ENCODE peak calls at places on chromosomes 12 and 14, in five cellular contexts. N is pancreas, Z is HCT116, M is vagina, I is cardiac muscle cell. U is an unnamed sample. For H3K4me1 and H3K27me3, the result is how much of the 10 kb centered on the place peaks cover.

GRCh38 chr12:114405449-114406271 is at the start of gene TBX5:
- DNase-seq in Z (no peak), M (no peak), I (peak), N (no peak), U (no peak)

GRCh38 chr12:8698132-8698829 is 490 bp downstream of the RIMKLB start:
- DNase-seq in N (peak), M (no peak), Z (no peak), I (peak), U (peak)

GRCh38 chr14:105007593-105008264 is 13.2 kb downstream of the CDCA4 start:
- DNase-seq in Z (no peak), N (no peak), M (no peak), I (no peak), U (no peak)

GRCh38 chr12:121023799-121024198 is 7.5 kb upstream of the C12orf43 start:
- DNase-seq in M (no peak), N (no peak), Z (no peak), I (no peak), U (no peak)

GRCh38 chr12:84069699-84070098 is 842.9 kb downstream of the SLC6A15 start:
- DNase-seq in M (no peak), N (no peak), Z (no peak), I (no peak), U (no peak)

GRCh38 chr12:60842166-60842565 is 1246.3 kb downstream of the SLC16A7 start:
- DNase-seq in N (no peak), I (no peak), Z (no peak), M (no peak), U (no peak)

GRCh38 chr12:32737715-32738114 is 18.0 kb downstream of the YARS2 start:
- DNase-seq in Z (no peak), I (peak), N (no peak), M (no peak), U (no peak)

GRCh38 chr12:109951136-109951535 is 45.0 kb downstream of the GIT2 start:
- DNase-seq in N (no peak), M (no peak), I (no peak), Z (peak), U (no peak)

GRCh38 chr12:68884251-68884650 is 48.7 kb downstream of the CPM start:
- DNase-seq in I (no peak), M (no peak), N (no peak), Z (no peak), U (no peak)

GRCh38 chr14:104192883-104193245 is 54.5 kb downstream of the KIF26A start:
- DNase-seq in I (no peak), M (no peak), N (no peak), Z (no peak), U (no peak)

GRCh38 chr14:88364710-88365413 is 20.6 kb upstream of the SPATA7 start:
- DNase-seq in M (no peak), Z (no peak), I (no peak), N (no peak), U (no peak)

GRCh38 chr12:51865757-51866270 is 17.3 kb upstream of the FIGNL2 start:
- DNase-seq in N (no peak), I (peak), Z (no peak), M (no peak), U (no peak)

GRCh38 chr12:25797335-25797863 is 161.1 kb upstream of the RASSF8 start:
- DNase-seq in N (no peak), Z (no peak), M (no peak), I (no peak), U (no peak)

GRCh38 chr12:102824218-102824835 is 92.7 kb downstream of the PAH start:
- DNase-seq in Z (no peak), M (no peak), N (no peak), I (peak), U (peak)

GRCh38 chr12:10151621-10152020 is 20.3 kb downstream of the OLR1 start:
- DNase-seq in M (no peak), I (no peak), N (no peak), Z (no peak), U (no peak)

GRCh38 chr14:64755661-64756265 is 51.5 kb downstream of the PLEKHG3 start:
- DNase-seq in M (no peak), N (no peak), I (no peak), Z (no peak), U (no peak)

GRCh38 chr12:105588126-105588525 is 257.6 kb downstream of the C12orf75 start:
- DNase-seq in Z (no peak), I (no peak), N (no peak), M (no peak), U (no peak)

GRCh38 chr12:131309700-131310099 is 356.0 kb downstream of the ADGRD1 start:
- DNase-seq in I (no peak), N (no peak), Z (no peak), M (peak), U (no peak)

GRCh38 chr14:101721951-101722661 is 39.4 kb upstream of the PPP2R5C start:
- DNase-seq in N (no peak), Z (no peak), M (peak), I (no peak), U (no peak)

GRCh38 chr12:75162845-75163244 is 46.8 kb downstream of the KCNC2 start:
- DNase-seq in Z (no peak), M (no peak), N (no peak), I (no peak), U (no peak)

GRCh38 chr14:101755591-101756324 is 5.8 kb upstream of the PPP2R5C start:
- DNase-seq in Z (no peak), I (no peak), M (peak), N (no peak), U (no peak)

GRCh38 chr14:24347140-24347539 is 7.3 kb upstream of the RIPK3 start:
- DNase-seq in I (no peak), Z (no peak), M (no peak), N (no peak), U (no peak)

GRCh38 chr14:69663322-69663686 is 51.9 kb downstream of the SUSD6 start:
- DNase-seq in M (no peak), N (no peak), Z (no peak), I (no peak), U (no peak)

GRCh38 chr14:69666112-69666511 is 54.7 kb downstream of the SUSD6 start:
- DNase-seq in I (no peak), M (no peak), N (no peak), Z (no peak), U (no peak)

GRCh38 chr14:69664190-69664742 is 52.9 kb downstream of the SUSD6 start:
- DNase-seq in N (no peak), I (no peak), Z (no peak), M (no peak), U (no peak)

GRCh38 chr14:69665596-69665995 is 54.2 kb downstream of the SUSD6 start:
- DNase-seq in N (no peak), I (no peak), M (no peak), Z (no peak), U (no peak)

DNA sequence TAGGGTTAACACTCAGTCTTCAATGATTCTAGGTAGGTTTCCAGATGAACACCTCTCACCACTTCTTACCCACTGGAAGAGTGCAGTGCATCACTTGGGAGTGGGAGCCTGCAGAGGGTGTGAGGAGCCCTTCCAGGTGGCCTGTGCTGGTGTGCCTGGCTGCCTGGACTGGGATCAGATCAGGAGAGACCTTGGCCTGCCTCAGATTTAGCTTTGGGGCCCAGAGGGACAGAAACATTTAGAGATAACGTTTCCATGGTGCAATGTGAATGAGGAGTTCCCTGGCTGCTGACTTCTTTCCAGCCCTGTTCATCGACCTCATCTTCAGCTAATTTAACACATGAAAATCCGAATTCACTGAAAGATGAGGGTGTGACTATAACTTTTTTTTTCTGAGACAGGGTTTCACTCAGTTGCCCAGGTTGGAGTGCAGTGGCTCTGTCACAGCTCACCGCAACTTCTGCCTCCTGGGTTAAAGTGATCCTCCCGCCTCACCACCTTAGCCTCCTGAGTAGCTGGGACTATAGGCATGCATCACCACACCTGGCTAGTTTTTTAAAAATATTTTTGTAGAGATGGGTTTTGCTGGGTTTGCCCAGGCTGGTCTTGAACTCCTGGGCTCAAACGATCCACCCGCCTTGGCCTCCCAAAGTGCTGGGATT is 53.6 kb downstream of the SUSD6 start:
- DNase-seq in I (peak), Z (no peak), N (no peak), M (no peak), U (no peak)
- H3K4me1 ChIP-seq in I (under half), Z (under half), N (under half), M (half or more), U (half or more)

DNA sequence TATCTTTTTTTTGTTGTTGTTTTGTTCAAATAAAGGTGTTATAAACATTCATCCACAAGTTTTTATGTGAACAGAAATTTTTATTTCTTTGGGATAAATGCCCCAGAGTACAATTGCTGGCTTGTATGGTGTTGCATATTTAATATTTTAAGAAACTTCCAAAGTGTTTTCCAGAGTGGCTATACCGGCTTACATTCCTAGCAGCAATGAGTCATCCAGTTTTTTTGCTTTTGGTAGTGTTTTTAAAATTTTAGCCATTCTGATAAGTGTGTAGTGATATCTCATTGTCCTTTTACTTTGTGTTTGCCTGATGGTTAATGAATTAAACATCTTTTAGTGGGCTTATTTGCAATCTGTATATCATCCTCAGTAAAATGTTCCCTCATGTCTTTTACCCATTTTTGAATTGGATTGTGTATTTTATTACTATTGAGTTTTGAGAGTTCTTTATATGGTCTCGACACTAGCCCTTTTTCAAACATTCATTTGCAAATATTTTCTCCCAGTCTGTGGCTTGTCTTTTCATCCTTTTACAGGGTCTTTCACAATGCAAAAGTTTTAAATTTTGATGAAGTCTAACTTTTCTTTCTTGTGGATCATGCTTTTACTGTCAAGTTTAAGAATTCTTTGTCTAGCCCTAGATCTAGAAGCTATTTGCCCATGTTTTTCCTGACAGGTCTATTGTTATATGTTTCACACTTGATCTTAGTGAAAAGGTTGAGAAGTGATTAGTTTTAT is 29.5 kb downstream of the PPP4R4 start:
- DNase-seq in I (no peak), N (no peak), Z (no peak), M (no peak), U (no peak)
- H3K27me3 ChIP-seq in I (under half), N (under half), Z (under half), M (under half), U (under half)

DNA sequence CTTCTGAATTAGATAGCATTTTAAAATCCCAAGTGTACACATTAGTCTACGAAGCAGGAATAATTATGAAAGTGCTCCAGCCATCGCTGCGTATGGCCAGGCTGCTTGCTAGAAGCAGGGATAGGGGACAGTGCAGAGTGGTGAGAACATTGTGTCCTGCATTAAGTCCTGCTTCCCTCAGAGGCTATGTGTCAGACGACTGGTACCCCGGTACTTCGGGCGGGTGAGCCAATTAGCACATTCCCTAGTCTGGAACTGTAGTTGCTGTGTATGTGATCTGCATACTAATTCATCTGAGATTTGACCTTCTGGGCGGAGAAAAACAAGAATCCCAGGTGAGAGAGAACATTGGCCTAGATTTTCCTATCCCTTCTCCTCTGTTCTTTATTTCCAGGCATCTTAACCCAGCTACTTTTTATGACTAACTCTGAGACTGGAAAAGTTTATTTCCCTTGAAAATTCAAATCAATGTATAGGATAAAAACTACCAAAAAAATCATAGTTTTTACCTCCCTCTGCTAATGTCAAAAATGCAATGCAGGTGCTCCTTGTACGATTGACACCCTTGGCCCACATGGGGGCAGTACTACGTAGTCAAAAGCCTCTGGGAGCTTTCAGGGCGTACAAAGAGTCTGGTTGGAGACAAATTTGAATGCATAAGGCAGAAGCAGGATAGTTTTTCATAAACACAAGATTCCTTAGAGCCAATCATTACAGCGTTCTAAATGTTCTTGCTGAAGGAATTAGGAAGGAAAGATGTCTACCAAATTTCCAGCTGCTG is 764.3 kb downstream of the NOVA1 start:
- DNase-seq in Z (no peak), I (peak), M (no peak), N (no peak), U (no peak)
- TF ChIP-seq CTCF in Z (no peak), I (peak), M (peak), N (peak), U (no peak)

GRCh38 chr12:108727868-108728735 is 3.2 kb downstream of the CORO1C start:
- DNase-seq in I (no peak), N (no peak), Z (no peak), M (no peak), U (no peak)
- H3K4me1 ChIP-seq in I (under half), N (under half), Z (under half), M (half or more), U (half or more)

GRCh38 chr12:93058280-93058679 is 129.2 kb upstream of the EEA1 start:
- DNase-seq in Z (no peak), N (no peak), M (no peak), I (no peak), U (no peak)
- H3K27me3 ChIP-seq in Z (under half), N (under half), M (under half), I (under half), U (under half)

GRCh38 chr12:67457799-67458680 is 188.9 kb downstream of the CAND1 start:
- DNase-seq in N (no peak), I (no peak), M (no peak), Z (no peak), U (no peak)
- TF ChIP-seq CTCF in N (no peak), I (peak), M (no peak), Z (no peak), U (peak)

GRCh38 chr14:68476212-68476964 is 316.5 kb downstream of the ZFP36L1 start:
- DNase-seq in I (no peak), N (peak), M (peak), Z (no peak), U (peak)

GRCh38 chr14:68473050-68473449 is 319.8 kb downstream of the ZFP36L1 start:
- DNase-seq in M (peak), N (peak), Z (no peak), I (no peak), U (no peak)

GRCh38 chr14:68473794-68474193 is 319.1 kb downstream of the ZFP36L1 start:
- DNase-seq in Z (no peak), M (no peak), I (no peak), N (peak), U (no peak)

GRCh38 chr14:68475802-68476201 is 317.1 kb downstream of the ZFP36L1 start:
- DNase-seq in I (no peak), N (no peak), M (no peak), Z (no peak), U (no peak)

GRCh38 chr14:68474741-68475140 is 318.1 kb downstream of the ZFP36L1 start:
- DNase-seq in N (no peak), Z (no peak), I (no peak), M (peak), U (no peak)
- H3K4me1 ChIP-seq in N (half or more), Z (half or more), I (under half), M (under half), U (under half)

GRCh38 chr14:70808023-70808401 is 1.3 kb downstream of the MAP3K9 start:
- DNase-seq in I (peak), Z (peak), N (peak), M (no peak), U (no peak)

GRCh38 chr14:70803321-70804110 is 5.8 kb downstream of the MAP3K9 start:
- DNase-seq in I (no peak), Z (no peak), N (no peak), M (no peak), U (no peak)

GRCh38 chr14:70801836-70802235 is 7.5 kb downstream of the MAP3K9 start:
- DNase-seq in Z (no peak), M (no peak), I (no peak), N (no peak), U (no peak)

GRCh38 chr14:70804556-70805162 is 4.7 kb downstream of the MAP3K9 start:
- DNase-seq in M (no peak), I (peak), Z (no peak), N (no peak), U (no peak)

GRCh38 chr14:70802379-70802778 is 6.9 kb downstream of the MAP3K9 start:
- DNase-seq in N (no peak), Z (no peak), I (no peak), M (no peak), U (no peak)
- H3K27me3 ChIP-seq in N (under half), Z (under half), I (under half), M (under half), U (under half)

GRCh38 chr12:117662220-117662619 is 300.8 kb upstream of the NOS1 start:
- DNase-seq in Z (no peak), I (no peak), N (no peak), M (no peak), U (no peak)
- TF ChIP-seq CTCF in Z (no peak), I (no peak), N (no peak), M (no peak), U (no peak)

GRCh38 chr12:79557690-79558315 is 133.0 kb downstream of the PAWR start:
- DNase-seq in N (no peak), M (no peak), I (no peak), Z (no peak), U (no peak)
- H3K4me1 ChIP-seq in N (under half), M (under half), I (under half), Z (under half), U (under half)

U was measured in psoas muscle.